ENCODE peak calls at places on chromosomes 13 and 19, in nine cellular contexts. A, T, V, E, R, G, K, C and I are unnamed samples.

GRCh38 chr19:18262917-18263316 is 11.3 kb downstream of the IQCN start:
- DNase-seq in E (no peak), C (no peak), K (no peak), R (no peak), G (no peak), A (no peak), T (no peak), V (no peak), I (no peak)

GRCh38 chr19:33443638-33444195 is 70.2 kb downstream of the CEBPG start:
- DNase-seq in E (no peak), K (no peak), A (no peak), R (no peak), C (no peak), T (no peak), G (no peak), V (no peak), I (no peak)

GRCh38 chr13:101544979-101545378 is 92.5 kb downstream of the ITGBL1 start:
- DNase-seq in C (no peak), K (no peak), V (no peak), A (no peak), T (no peak), R (no peak), G (no peak), E (no peak), I (no peak)

GRCh38 chr13:98626298-98626940 is 49.5 kb upstream of the STK24 start:
- DNase-seq in G (no peak), V (no peak), C (no peak), R (no peak), E (no peak), A (no peak), K (no peak), T (no peak), I (no peak)

GRCh38 chr19:51301266-51301665 is 10.2 kb upstream of the IGLON5 start:
- DNase-seq in A (no peak), C (no peak), G (no peak), E (no peak), R (no peak), V (peak; percentile 8), T (no peak), K (no peak), I (no peak)

GRCh38 chr13:109989686-109990085 is 203.3 kb upstream of the IRS2 start:
- DNase-seq in R (no peak), T (no peak), E (no peak), C (no peak), K (no peak), A (peak; percentile 25), G (no peak), V (no peak), I (no peak)

GRCh38 chr13:39575641-39576238 is 27.3 kb downstream of the LHFPL6 start:
- DNase-seq in E (no peak), R (no peak), T (no peak), C (no peak), A (no peak), V (no peak), G (no peak), K (no peak), I (no peak)

GRCh38 chr13:93169980-93170379 is 56.6 kb upstream of the GPC6 start:
- DNase-seq in R (no peak), K (no peak), T (no peak), E (no peak), V (no peak), G (no peak), A (peak; percentile 100), C (no peak), I (no peak)

GRCh38 chr19:39160889-39161672 is 35.5 kb downstream of the PAK4 start:
- DNase-seq in G (no peak), C (no peak), T (no peak), R (no peak), E (no peak), A (peak; percentile 24), V (no peak), K (no peak), I (no peak)

GRCh38 chr13:24741016-24741662 is 22.8 kb upstream of the RNF17 start:
- DNase-seq in C (no peak), A (no peak), R (no peak), G (no peak), K (no peak), V (no peak), T (no peak), E (no peak), I (no peak)

GRCh38 chr13:101712026-101712348 is 259.5 kb downstream of the ITGBL1 start:
- DNase-seq in R (no peak), T (no peak), C (no peak), V (no peak), A (no peak), K (no peak), G (no peak), E (no peak), I (no peak)

GRCh38 chr19:48752511-48753365 is at the start of gene FUT1:
- DNase-seq in C (no peak), A (no peak), E (peak; percentile 96), K (peak; percentile 37), G (no peak), T (no peak), R (peak; percentile 95), V (no peak), I (no peak)

GRCh38 chr19:29676586-29676985 is 11.3 kb downstream of the PLEKHF1 start:
- DNase-seq in G (no peak), V (no peak), A (no peak), T (no peak), C (no peak), E (no peak), K (no peak), R (peak; percentile 70), I (no peak)

GRCh38 chr19:19385131-19385899 is 20.2 kb upstream of the GATAD2A start:
- DNase-seq in E (peak; percentile 100), V (peak; percentile 100), T (peak; percentile 99), G (peak; percentile 99), C (peak; percentile 100), A (peak; percentile 99), K (peak; percentile 100), R (peak; percentile 100), I (peak; percentile 100)
- H3K27ac ChIP-seq in E (peak overlapping the region; percentile 80), V (peak overlapping the region; percentile 83), T (peak overlapping the region; percentile 45), G (peak overlapping the region; percentile 81), C (peak overlapping the region; percentile 91), A (peak overlapping the region; percentile 72), K (peak overlapping the region; percentile 84), R (peak overlapping the region; percentile 91), I (peak overlapping the region; percentile 36)

DNA sequence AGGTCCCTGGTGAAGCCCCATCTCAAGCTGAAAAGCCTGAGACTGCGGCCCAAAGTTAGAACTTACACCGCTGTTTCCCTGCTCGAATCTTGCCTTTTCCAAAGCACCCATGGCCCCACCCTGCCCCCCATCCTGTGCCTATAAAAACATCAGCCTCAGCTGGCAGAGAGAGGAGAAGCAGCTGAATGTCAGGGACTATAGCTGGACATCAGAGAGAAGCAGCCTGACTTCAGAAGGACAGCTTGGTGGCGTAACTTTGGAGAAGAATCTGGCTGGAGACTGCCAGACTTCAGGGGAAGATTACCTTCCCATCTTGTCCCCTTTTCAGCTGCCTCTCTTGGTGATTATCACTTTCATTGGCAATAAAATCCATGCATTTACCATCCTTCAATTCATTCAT is 9.3 kb upstream of the RCBTB2 start:
- DNase-seq in R (no peak), E (no peak), G (no peak), A (no peak), C (no peak), V (no peak), K (no peak), T (no peak), I (no peak)
- H3K27ac ChIP-seq in R (no peak overlapping the region), E (no peak overlapping the region), G (no peak overlapping the region), A (no peak overlapping the region), C (peak overlapping the region; percentile 66), V (no peak overlapping the region), K (peak overlapping the region; percentile 51), T (peak overlapping the region; percentile 41), I (no peak overlapping the region)

GRCh38 chr13:21435710-21436151 is 23.4 kb downstream of the ZDHHC20 start:
- DNase-seq in A (peak; percentile 92), R (peak; percentile 68), E (peak; percentile 80), C (peak; percentile 16), K (peak; percentile 69), T (no peak), G (no peak), V (no peak), I (no peak)

GRCh38 chr13:21435231-21435630 is 23.9 kb downstream of the ZDHHC20 start:
- DNase-seq in K (no peak), T (no peak), E (no peak), V (no peak), A (no peak), G (no peak), C (no peak), R (no peak), I (no peak)

GRCh38 chr13:21434588-21434987 is 24.5 kb downstream of the ZDHHC20 start:
- DNase-seq in C (no peak), V (no peak), T (no peak), A (no peak), G (no peak), K (no peak), R (no peak), E (no peak), I (no peak)

DNA sequence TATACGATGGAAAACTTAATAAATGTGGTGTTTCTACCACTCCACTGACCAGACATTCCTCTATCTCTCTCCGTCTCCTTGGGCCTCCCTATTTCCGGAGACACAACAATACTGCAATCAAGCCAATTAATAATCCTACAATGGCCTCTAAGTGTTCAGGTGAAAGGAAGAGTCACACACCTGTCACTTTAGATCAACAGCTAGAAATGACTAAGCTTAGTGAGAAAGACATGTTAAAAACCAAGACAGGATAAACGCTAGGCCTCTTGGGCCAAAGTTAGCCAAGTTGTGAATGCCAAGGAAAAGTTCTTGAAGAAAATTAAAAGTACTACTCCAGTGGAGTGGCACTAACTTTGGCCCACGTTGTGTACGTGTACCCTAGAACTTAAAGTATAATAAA is 22.5 kb downstream of the ZDHHC20 start:
- DNase-seq in V (no peak), T (no peak), G (no peak), R (no peak), E (no peak), K (no peak), A (no peak), C (no peak), I (no peak)
- H3K27ac ChIP-seq in V (no peak overlapping the region), T (no peak overlapping the region), G (no peak overlapping the region), R (peak overlapping the region; percentile 59), E (no peak overlapping the region), K (no peak overlapping the region), A (no peak overlapping the region), C (peak overlapping the region; percentile 19), I (peak overlapping the region; percentile 72)

GRCh38 chr13:33723772-33724435 is 94.0 kb upstream of the RFC3 start:
- DNase-seq in C (peak; percentile 70), K (peak; percentile 84), V (peak; percentile 89), E (peak; percentile 90), R (peak; percentile 82), G (peak; percentile 39), T (peak; percentile 65), A (peak; percentile 66), I (peak; percentile 69)

GRCh38 chr13:33722216-33722900 is 95.6 kb upstream of the RFC3 start:
- DNase-seq in E (no peak), G (no peak), V (no peak), A (no peak), K (no peak), T (no peak), C (no peak), R (no peak), I (no peak)

GRCh38 chr13:33725340-33725739 is 92.6 kb upstream of the RFC3 start:
- DNase-seq in T (no peak), K (no peak), E (no peak), G (no peak), V (no peak), R (no peak), C (no peak), A (no peak), I (no peak)

GRCh38 chr13:33721719-33722118 is 96.2 kb upstream of the RFC3 start:
- DNase-seq in T (no peak), E (no peak), K (no peak), R (no peak), G (no peak), A (peak; percentile 71), V (no peak), C (no peak), I (no peak)

GRCh38 chr13:33723365-33723764 is 94.6 kb upstream of the RFC3 start:
- DNase-seq in A (no peak), V (no peak), G (no peak), E (no peak), R (no peak), K (no peak), C (no peak), T (no peak), I (no peak)
- H3K27ac ChIP-seq in A (peak overlapping the region; percentile 8), V (peak overlapping the region; percentile 64), G (no peak overlapping the region), E (no peak overlapping the region), R (peak overlapping the region; percentile 48), K (peak overlapping the region; percentile 62), C (peak overlapping the region; percentile 59), T (peak overlapping the region; percentile 51), I (peak overlapping the region; percentile 7)